ENCODE peak calls at places on chromosomes 11 and 22, in nine cellular contexts. One of them, this sample, is unnamed.

GRCh38 chr11:1168721-1169161 is 11.0 kb downstream of the MUC5AC start:
- DNase-seq in AG08395: no peak
- DNase-seq in tibial nerve: no peak
- DNase-seq in GM04504: no peak
- DNase-seq in AG08396: no peak
- DNase-seq in activated CD4-positive, CD25-positive, alpha-beta regulatory T cell: no peak
- DNase-seq in kidney glomerular epithelial cell: no peak
- DNase-seq in stimulated activated CD4-positive, alpha-beta T cell treated with anti-CD3 and anti-CD28 coated beads, Interleukin-1b, Interleukin-23, amount 100 ng/mL, for 1 hour: no peak
- DNase-seq in WTC11: no peak
- DNase-seq in this sample: no peak

GRCh38 chr11:111520565-111520964 is 6.0 kb downstream of the HOATZ start:
- DNase-seq in AG08395: peak
- DNase-seq in tibial nerve: no peak
- DNase-seq in GM04504: no peak
- DNase-seq in AG08396: no peak
- DNase-seq in activated CD4-positive, CD25-positive, alpha-beta regulatory T cell: no peak
- DNase-seq in kidney glomerular epithelial cell: peak
- DNase-seq in stimulated activated CD4-positive, alpha-beta T cell treated with anti-CD3 and anti-CD28 coated beads, Interleukin-1b, Interleukin-23, amount 100 ng/mL, for 1 hour: no peak
- DNase-seq in WTC11: no peak
- DNase-seq in this sample: no peak

GRCh38 chr11:77073328-77074001 is 6.7 kb downstream of the CAPN5 start:
- DNase-seq in AG08395: peak
- DNase-seq in tibial nerve: peak
- DNase-seq in GM04504: peak
- DNase-seq in AG08396: peak
- DNase-seq in activated CD4-positive, CD25-positive, alpha-beta regulatory T cell: no peak
- DNase-seq in kidney glomerular epithelial cell: peak
- DNase-seq in stimulated activated CD4-positive, alpha-beta T cell treated with anti-CD3 and anti-CD28 coated beads, Interleukin-1b, Interleukin-23, amount 100 ng/mL, for 1 hour: no peak
- DNase-seq in WTC11: no peak
- DNase-seq in this sample: peak

GRCh38 chr11:74678041-74678440 is 53.2 kb downstream of the CHRDL2 start:
- DNase-seq in AG08395: no peak
- DNase-seq in tibial nerve: no peak
- DNase-seq in GM04504: no peak
- DNase-seq in AG08396: no peak
- DNase-seq in activated CD4-positive, CD25-positive, alpha-beta regulatory T cell: no peak
- DNase-seq in kidney glomerular epithelial cell: no peak
- DNase-seq in stimulated activated CD4-positive, alpha-beta T cell treated with anti-CD3 and anti-CD28 coated beads, Interleukin-1b, Interleukin-23, amount 100 ng/mL, for 1 hour: no peak
- DNase-seq in WTC11: no peak
- DNase-seq in this sample: no peak

GRCh38 chr11:46279393-46280099 is 2.1 kb downstream of the CREB3L1 start:
- DNase-seq in AG08395: peak
- DNase-seq in tibial nerve: no peak
- DNase-seq in GM04504: no peak
- DNase-seq in AG08396: peak
- DNase-seq in activated CD4-positive, CD25-positive, alpha-beta regulatory T cell: no peak
- DNase-seq in kidney glomerular epithelial cell: no peak
- DNase-seq in stimulated activated CD4-positive, alpha-beta T cell treated with anti-CD3 and anti-CD28 coated beads, Interleukin-1b, Interleukin-23, amount 100 ng/mL, for 1 hour: no peak
- DNase-seq in WTC11: no peak
- DNase-seq in this sample: no peak

GRCh38 chr22:48373626-48374173 is 1454.0 kb downstream of the BRD1 start:
- DNase-seq in AG08395: no peak
- DNase-seq in tibial nerve: no peak
- DNase-seq in GM04504: no peak
- DNase-seq in AG08396: no peak
- DNase-seq in activated CD4-positive, CD25-positive, alpha-beta regulatory T cell: no peak
- DNase-seq in kidney glomerular epithelial cell: no peak
- DNase-seq in stimulated activated CD4-positive, alpha-beta T cell treated with anti-CD3 and anti-CD28 coated beads, Interleukin-1b, Interleukin-23, amount 100 ng/mL, for 1 hour: no peak
- DNase-seq in WTC11: no peak
- DNase-seq in this sample: no peak

GRCh38 chr11:47353978-47354774 is 1.7 kb upstream of the MYBPC3 start:
- DNase-seq in AG08395: no peak
- DNase-seq in tibial nerve: no peak
- DNase-seq in GM04504: no peak
- DNase-seq in AG08396: no peak
- DNase-seq in activated CD4-positive, CD25-positive, alpha-beta regulatory T cell: no peak
- DNase-seq in kidney glomerular epithelial cell: no peak
- DNase-seq in stimulated activated CD4-positive, alpha-beta T cell treated with anti-CD3 and anti-CD28 coated beads, Interleukin-1b, Interleukin-23, amount 100 ng/mL, for 1 hour: no peak
- DNase-seq in WTC11: no peak
- DNase-seq in this sample: no peak

GRCh38 chr22:42269407-42270177 is 861 bp downstream of the TCF20 start:
- DNase-seq in AG08395: peak
- DNase-seq in tibial nerve: no peak
- DNase-seq in GM04504: no peak
- DNase-seq in AG08396: peak
- DNase-seq in activated CD4-positive, CD25-positive, alpha-beta regulatory T cell: peak
- DNase-seq in kidney glomerular epithelial cell: no peak
- DNase-seq in stimulated activated CD4-positive, alpha-beta T cell treated with anti-CD3 and anti-CD28 coated beads, Interleukin-1b, Interleukin-23, amount 100 ng/mL, for 1 hour: peak
- DNase-seq in WTC11: peak
- DNase-seq in this sample: no peak

GRCh38 chr22:48832592-48832991 is 995.1 kb downstream of the BRD1 start:
- DNase-seq in AG08395: no peak
- DNase-seq in tibial nerve: no peak
- DNase-seq in GM04504: no peak
- DNase-seq in AG08396: no peak
- DNase-seq in activated CD4-positive, CD25-positive, alpha-beta regulatory T cell: no peak
- DNase-seq in kidney glomerular epithelial cell: no peak
- DNase-seq in stimulated activated CD4-positive, alpha-beta T cell treated with anti-CD3 and anti-CD28 coated beads, Interleukin-1b, Interleukin-23, amount 100 ng/mL, for 1 hour: no peak
- DNase-seq in WTC11: no peak
- DNase-seq in this sample: no peak

GRCh38 chr11:86143429-86144030 is 74.6 kb upstream of the PICALM start:
- DNase-seq in AG08395: no peak
- DNase-seq in tibial nerve: no peak
- DNase-seq in GM04504: no peak
- DNase-seq in AG08396: no peak
- DNase-seq in activated CD4-positive, CD25-positive, alpha-beta regulatory T cell: no peak
- DNase-seq in kidney glomerular epithelial cell: no peak
- DNase-seq in stimulated activated CD4-positive, alpha-beta T cell treated with anti-CD3 and anti-CD28 coated beads, Interleukin-1b, Interleukin-23, amount 100 ng/mL, for 1 hour: no peak
- DNase-seq in WTC11: no peak
- DNase-seq in this sample: no peak

GRCh38 chr11:27718853-27719574 is 18.8 kb upstream of the BDNF start:
- DNase-seq in AG08395: peak
- DNase-seq in tibial nerve: no peak
- DNase-seq in GM04504: no peak
- DNase-seq in AG08396: peak
- DNase-seq in activated CD4-positive, CD25-positive, alpha-beta regulatory T cell: no peak
- DNase-seq in kidney glomerular epithelial cell: no peak
- DNase-seq in stimulated activated CD4-positive, alpha-beta T cell treated with anti-CD3 and anti-CD28 coated beads, Interleukin-1b, Interleukin-23, amount 100 ng/mL, for 1 hour: no peak
- DNase-seq in WTC11: peak
- DNase-seq in this sample: no peak

GRCh38 chr11:73295259-73295995 is 12.6 kb upstream of the ARHGEF17 start:
- DNase-seq in AG08395: peak
- DNase-seq in tibial nerve: no peak
- DNase-seq in GM04504: peak
- DNase-seq in AG08396: peak
- DNase-seq in activated CD4-positive, CD25-positive, alpha-beta regulatory T cell: peak
- DNase-seq in kidney glomerular epithelial cell: peak
- DNase-seq in stimulated activated CD4-positive, alpha-beta T cell treated with anti-CD3 and anti-CD28 coated beads, Interleukin-1b, Interleukin-23, amount 100 ng/mL, for 1 hour: peak
- DNase-seq in WTC11: peak
- DNase-seq in this sample: no peak

GRCh38 chr11:84536456-84536855 is 1090.7 kb downstream of the DLG2 start:
- DNase-seq in AG08395: no peak
- DNase-seq in tibial nerve: no peak
- DNase-seq in GM04504: no peak
- DNase-seq in AG08396: no peak
- DNase-seq in activated CD4-positive, CD25-positive, alpha-beta regulatory T cell: no peak
- DNase-seq in kidney glomerular epithelial cell: no peak
- DNase-seq in stimulated activated CD4-positive, alpha-beta T cell treated with anti-CD3 and anti-CD28 coated beads, Interleukin-1b, Interleukin-23, amount 100 ng/mL, for 1 hour: no peak
- DNase-seq in WTC11: no peak
- DNase-seq in this sample: no peak

GRCh38 chr11:6443269-6444003 is 2.6 kb upstream of the HPX start:
- DNase-seq in AG08395: peak
- DNase-seq in tibial nerve: no peak
- DNase-seq in GM04504: peak
- DNase-seq in AG08396: peak
- DNase-seq in activated CD4-positive, CD25-positive, alpha-beta regulatory T cell: peak
- DNase-seq in kidney glomerular epithelial cell: no peak
- DNase-seq in stimulated activated CD4-positive, alpha-beta T cell treated with anti-CD3 and anti-CD28 coated beads, Interleukin-1b, Interleukin-23, amount 100 ng/mL, for 1 hour: peak
- DNase-seq in WTC11: peak
- DNase-seq in this sample: no peak

GRCh38 chr11:5968394-5968793 is at the start of gene OR56A5:
- DNase-seq in AG08395: no peak
- DNase-seq in tibial nerve: no peak
- DNase-seq in GM04504: no peak
- DNase-seq in AG08396: no peak
- DNase-seq in activated CD4-positive, CD25-positive, alpha-beta regulatory T cell: no peak
- DNase-seq in kidney glomerular epithelial cell: no peak
- DNase-seq in stimulated activated CD4-positive, alpha-beta T cell treated with anti-CD3 and anti-CD28 coated beads, Interleukin-1b, Interleukin-23, amount 100 ng/mL, for 1 hour: no peak
- DNase-seq in WTC11: no peak
- DNase-seq in this sample: no peak

GRCh38 chr11:7499046-7499445 is 13.7 kb downstream of the OLFML1 start:
- DNase-seq in AG08395: no peak
- DNase-seq in tibial nerve: no peak
- DNase-seq in GM04504: no peak
- DNase-seq in AG08396: no peak
- DNase-seq in activated CD4-positive, CD25-positive, alpha-beta regulatory T cell: no peak
- DNase-seq in kidney glomerular epithelial cell: no peak
- DNase-seq in stimulated activated CD4-positive, alpha-beta T cell treated with anti-CD3 and anti-CD28 coated beads, Interleukin-1b, Interleukin-23, amount 100 ng/mL, for 1 hour: no peak
- DNase-seq in WTC11: no peak
- DNase-seq in this sample: no peak

GRCh38 chr11:132008872-132009271 is 638.5 kb downstream of the NTM start:
- DNase-seq in AG08395: no peak
- DNase-seq in tibial nerve: no peak
- DNase-seq in GM04504: no peak
- DNase-seq in AG08396: no peak
- DNase-seq in activated CD4-positive, CD25-positive, alpha-beta regulatory T cell: no peak
- DNase-seq in kidney glomerular epithelial cell: no peak
- DNase-seq in stimulated activated CD4-positive, alpha-beta T cell treated with anti-CD3 and anti-CD28 coated beads, Interleukin-1b, Interleukin-23, amount 100 ng/mL, for 1 hour: no peak
- DNase-seq in WTC11: peak
- DNase-seq in this sample: no peak

GRCh38 chr11:116696381-116696941 is 76.3 kb downstream of the BUD13 start:
- DNase-seq in AG08395: peak
- DNase-seq in tibial nerve: no peak
- DNase-seq in GM04504: no peak
- DNase-seq in AG08396: no peak
- DNase-seq in activated CD4-positive, CD25-positive, alpha-beta regulatory T cell: no peak
- DNase-seq in kidney glomerular epithelial cell: no peak
- DNase-seq in stimulated activated CD4-positive, alpha-beta T cell treated with anti-CD3 and anti-CD28 coated beads, Interleukin-1b, Interleukin-23, amount 100 ng/mL, for 1 hour: no peak
- DNase-seq in WTC11: peak
- DNase-seq in this sample: peak

GRCh38 chr22:38655532-38656255 is 498 bp downstream of the FAM227A start:
- DNase-seq in AG08395: peak
- DNase-seq in tibial nerve: no peak
- DNase-seq in GM04504: peak
- DNase-seq in AG08396: no peak
- DNase-seq in activated CD4-positive, CD25-positive, alpha-beta regulatory T cell: no peak
- DNase-seq in kidney glomerular epithelial cell: peak
- DNase-seq in stimulated activated CD4-positive, alpha-beta T cell treated with anti-CD3 and anti-CD28 coated beads, Interleukin-1b, Interleukin-23, amount 100 ng/mL, for 1 hour: no peak
- DNase-seq in WTC11: no peak
- DNase-seq in this sample: no peak

GRCh38 chr11:121870202-121871045 is 245.6 kb downstream of the BLID start:
- DNase-seq in AG08395: peak
- DNase-seq in tibial nerve: no peak
- DNase-seq in GM04504: no peak
- DNase-seq in AG08396: no peak
- DNase-seq in activated CD4-positive, CD25-positive, alpha-beta regulatory T cell: no peak
- DNase-seq in kidney glomerular epithelial cell: no peak
- DNase-seq in stimulated activated CD4-positive, alpha-beta T cell treated with anti-CD3 and anti-CD28 coated beads, Interleukin-1b, Interleukin-23, amount 100 ng/mL, for 1 hour: no peak
- DNase-seq in WTC11: no peak
- DNase-seq in this sample: no peak

GRCh38 chr11:62677160-62677559 is 1.7 kb downstream of the UBXN1 start:
- DNase-seq in AG08395: no peak
- DNase-seq in tibial nerve: no peak
- DNase-seq in GM04504: no peak
- DNase-seq in AG08396: no peak
- DNase-seq in activated CD4-positive, CD25-positive, alpha-beta regulatory T cell: no peak
- DNase-seq in kidney glomerular epithelial cell: no peak
- DNase-seq in stimulated activated CD4-positive, alpha-beta T cell treated with anti-CD3 and anti-CD28 coated beads, Interleukin-1b, Interleukin-23, amount 100 ng/mL, for 1 hour: no peak
- DNase-seq in WTC11: no peak
- DNase-seq in this sample: no peak

GRCh38 chr22:50739279-50739691 is 1.3 kb downstream of the ACR start:
- DNase-seq in AG08395: no peak
- DNase-seq in tibial nerve: peak
- DNase-seq in GM04504: no peak
- DNase-seq in AG08396: no peak
- DNase-seq in activated CD4-positive, CD25-positive, alpha-beta regulatory T cell: no peak
- DNase-seq in kidney glomerular epithelial cell: no peak
- DNase-seq in stimulated activated CD4-positive, alpha-beta T cell treated with anti-CD3 and anti-CD28 coated beads, Interleukin-1b, Interleukin-23, amount 100 ng/mL, for 1 hour: no peak
- DNase-seq in WTC11: peak
- DNase-seq in this sample: no peak

GRCh38 chr11:12485328-12485727 is 108.0 kb downstream of the PARVA start:
- DNase-seq in AG08395: no peak
- DNase-seq in tibial nerve: no peak
- DNase-seq in GM04504: no peak
- DNase-seq in AG08396: no peak
- DNase-seq in activated CD4-positive, CD25-positive, alpha-beta regulatory T cell: no peak
- DNase-seq in kidney glomerular epithelial cell: no peak
- DNase-seq in stimulated activated CD4-positive, alpha-beta T cell treated with anti-CD3 and anti-CD28 coated beads, Interleukin-1b, Interleukin-23, amount 100 ng/mL, for 1 hour: no peak
- DNase-seq in WTC11: no peak
- DNase-seq in this sample: no peak

GRCh38 chr11:69342588-69343330 is 48.8 kb downstream of the MYEOV start:
- DNase-seq in AG08395: no peak
- DNase-seq in tibial nerve: no peak
- DNase-seq in GM04504: no peak
- DNase-seq in AG08396: no peak
- DNase-seq in activated CD4-positive, CD25-positive, alpha-beta regulatory T cell: no peak
- DNase-seq in kidney glomerular epithelial cell: no peak
- DNase-seq in stimulated activated CD4-positive, alpha-beta T cell treated with anti-CD3 and anti-CD28 coated beads, Interleukin-1b, Interleukin-23, amount 100 ng/mL, for 1 hour: no peak
- DNase-seq in WTC11: no peak
- DNase-seq in this sample: no peak

GRCh38 chr22:42180349-42180842 is 49.8 kb upstream of the CYP2D6 start:
- DNase-seq in AG08395: no peak
- DNase-seq in tibial nerve: peak
- DNase-seq in GM04504: no peak
- DNase-seq in AG08396: no peak
- DNase-seq in activated CD4-positive, CD25-positive, alpha-beta regulatory T cell: peak
- DNase-seq in kidney glomerular epithelial cell: peak
- DNase-seq in stimulated activated CD4-positive, alpha-beta T cell treated with anti-CD3 and anti-CD28 coated beads, Interleukin-1b, Interleukin-23, amount 100 ng/mL, for 1 hour: no peak
- DNase-seq in WTC11: no peak
- DNase-seq in this sample: no peak

GRCh38 chr22:20464912-20465758 is 27.5 kb upstream of the SCARF2 start:
- DNase-seq in AG08395: no peak
- DNase-seq in tibial nerve: no peak
- DNase-seq in GM04504: no peak
- DNase-seq in AG08396: no peak
- DNase-seq in activated CD4-positive, CD25-positive, alpha-beta regulatory T cell: no peak
- DNase-seq in kidney glomerular epithelial cell: no peak
- DNase-seq in stimulated activated CD4-positive, alpha-beta T cell treated with anti-CD3 and anti-CD28 coated beads, Interleukin-1b, Interleukin-23, amount 100 ng/mL, for 1 hour: no peak
- DNase-seq in WTC11: no peak
- DNase-seq in this sample: no peak

GRCh38 chr11:125431009-125431408 is 65.1 kb downstream of the FEZ1 start:
- DNase-seq in AG08395: no peak
- DNase-seq in tibial nerve: no peak
- DNase-seq in GM04504: no peak
- DNase-seq in AG08396: no peak
- DNase-seq in activated CD4-positive, CD25-positive, alpha-beta regulatory T cell: no peak
- DNase-seq in kidney glomerular epithelial cell: no peak
- DNase-seq in stimulated activated CD4-positive, alpha-beta T cell treated with anti-CD3 and anti-CD28 coated beads, Interleukin-1b, Interleukin-23, amount 100 ng/mL, for 1 hour: no peak
- DNase-seq in WTC11: no peak
- DNase-seq in this sample: no peak

GRCh38 chr11:102269927-102270326 is 47.4 kb upstream of the BIRC3 start:
- DNase-seq in AG08395: peak
- DNase-seq in tibial nerve: no peak
- DNase-seq in GM04504: no peak
- DNase-seq in AG08396: peak
- DNase-seq in activated CD4-positive, CD25-positive, alpha-beta regulatory T cell: no peak
- DNase-seq in kidney glomerular epithelial cell: peak
- DNase-seq in stimulated activated CD4-positive, alpha-beta T cell treated with anti-CD3 and anti-CD28 coated beads, Interleukin-1b, Interleukin-23, amount 100 ng/mL, for 1 hour: no peak
- DNase-seq in WTC11: no peak
- DNase-seq in this sample: peak

GRCh38 chr22:45450101-45450785 is 36.8 kb downstream of the RIBC2 start:
- DNase-seq in AG08395: no peak
- DNase-seq in tibial nerve: no peak
- DNase-seq in GM04504: no peak
- DNase-seq in AG08396: no peak
- DNase-seq in activated CD4-positive, CD25-positive, alpha-beta regulatory T cell: no peak
- DNase-seq in kidney glomerular epithelial cell: no peak
- DNase-seq in stimulated activated CD4-positive, alpha-beta T cell treated with anti-CD3 and anti-CD28 coated beads, Interleukin-1b, Interleukin-23, amount 100 ng/mL, for 1 hour: no peak
- DNase-seq in WTC11: no peak
- DNase-seq in this sample: no peak

GRCh38 chr11:89327885-89328284 is 150.2 kb downstream of the TYR start:
- DNase-seq in AG08395: no peak
- DNase-seq in tibial nerve: no peak
- DNase-seq in GM04504: no peak
- DNase-seq in AG08396: no peak
- DNase-seq in activated CD4-positive, CD25-positive, alpha-beta regulatory T cell: no peak
- DNase-seq in kidney glomerular epithelial cell: no peak
- DNase-seq in stimulated activated CD4-positive, alpha-beta T cell treated with anti-CD3 and anti-CD28 coated beads, Interleukin-1b, Interleukin-23, amount 100 ng/mL, for 1 hour: no peak
- DNase-seq in WTC11: no peak
- DNase-seq in this sample: no peak

GRCh38 chr11:108167624-108168023 is 46.3 kb downstream of the ACAT1 start:
- DNase-seq in AG08395: no peak
- DNase-seq in tibial nerve: no peak
- DNase-seq in GM04504: no peak
- DNase-seq in AG08396: no peak
- DNase-seq in activated CD4-positive, CD25-positive, alpha-beta regulatory T cell: no peak
- DNase-seq in kidney glomerular epithelial cell: no peak
- DNase-seq in stimulated activated CD4-positive, alpha-beta T cell treated with anti-CD3 and anti-CD28 coated beads, Interleukin-1b, Interleukin-23, amount 100 ng/mL, for 1 hour: no peak
- DNase-seq in WTC11: no peak
- DNase-seq in this sample: no peak